ENCODE peak calls at places on chromosomes 6 and 20, in seven cellular contexts. One of them, this sample, is unnamed. For H3K4me1, the result is how much of the 10 kb centered on the place peaks cover.

GRCh38 chr6:135606392-135606791 is 108.9 kb upstream of the AHI1 start:
- DNase-seq in ovary: no peak
- DNase-seq in tibial nerve: no peak
- DNase-seq in A549: no peak
- DNase-seq in IMR-90: no peak
- DNase-seq in heart left ventricle: no peak
- DNase-seq in adrenal gland: no peak
- DNase-seq in this sample: no peak

GRCh38 chr20:63830821-63831593 is at the start of gene ZBTB46:
- DNase-seq in IMR-90: peak
- DNase-seq in heart left ventricle: peak
- DNase-seq in ovary: peak
- DNase-seq in tibial nerve: no peak
- DNase-seq in adrenal gland: no peak
- DNase-seq in A549: no peak
- DNase-seq in this sample: peak

GRCh38 chr6:32176476-32177181 is 745 bp upstream of the AGPAT1 start:
- DNase-seq in IMR-90: peak
- DNase-seq in A549: peak
- DNase-seq in adrenal gland: no peak
- DNase-seq in heart left ventricle: no peak
- DNase-seq in tibial nerve: no peak
- DNase-seq in ovary: no peak
- DNase-seq in this sample: no peak

GRCh38 chr6:10478187-10479040 is 42.7 kb upstream of the GCNT2 start:
- DNase-seq in tibial nerve: no peak
- DNase-seq in A549: peak
- DNase-seq in IMR-90: peak
- DNase-seq in ovary: no peak
- DNase-seq in heart left ventricle: no peak
- DNase-seq in adrenal gland: no peak
- DNase-seq in this sample: no peak

GRCh38 chr20:1832634-1833033 is 62.6 kb upstream of the SIRPA start:
- DNase-seq in ovary: no peak
- DNase-seq in tibial nerve: no peak
- DNase-seq in IMR-90: no peak
- DNase-seq in A549: no peak
- DNase-seq in heart left ventricle: no peak
- DNase-seq in adrenal gland: no peak
- DNase-seq in this sample: no peak

GRCh38 chr20:47066484-47067270 is 172.0 kb downstream of the EYA2 start:
- DNase-seq in A549: no peak
- DNase-seq in IMR-90: peak
- DNase-seq in ovary: no peak
- DNase-seq in tibial nerve: peak
- DNase-seq in adrenal gland: no peak
- DNase-seq in heart left ventricle: no peak
- DNase-seq in this sample: no peak

GRCh38 chr20:10672579-10673127 is 1.1 kb downstream of the JAG1 start:
- DNase-seq in adrenal gland: peak
- DNase-seq in IMR-90: peak
- DNase-seq in ovary: peak
- DNase-seq in heart left ventricle: peak
- DNase-seq in tibial nerve: no peak
- DNase-seq in A549: no peak
- DNase-seq in this sample: peak

GRCh38 chr6:147507162-147508072 is 1.1 kb upstream of the SAMD5 start:
- DNase-seq in ovary: no peak
- DNase-seq in heart left ventricle: peak
- DNase-seq in adrenal gland: no peak
- DNase-seq in IMR-90: no peak
- DNase-seq in tibial nerve: no peak
- DNase-seq in A549: peak
- DNase-seq in this sample: peak

GRCh38 chr20:52590100-52590499 is 382.1 kb upstream of the TSHZ2 start:
- DNase-seq in heart left ventricle: no peak
- DNase-seq in tibial nerve: peak
- DNase-seq in adrenal gland: no peak
- DNase-seq in IMR-90: no peak
- DNase-seq in ovary: no peak
- DNase-seq in A549: no peak
- DNase-seq in this sample: no peak

GRCh38 chr20:3470208-3470626 is 601 bp upstream of the ATRN start:
- DNase-seq in tibial nerve: no peak
- DNase-seq in heart left ventricle: no peak
- DNase-seq in IMR-90: no peak
- DNase-seq in adrenal gland: no peak
- DNase-seq in ovary: no peak
- DNase-seq in A549: no peak
- DNase-seq in this sample: peak

GRCh38 chr20:11890331-11891080 is 27.2 kb upstream of the BTBD3 start:
- DNase-seq in heart left ventricle: peak
- DNase-seq in IMR-90: peak
- DNase-seq in tibial nerve: peak
- DNase-seq in ovary: peak
- DNase-seq in adrenal gland: peak
- DNase-seq in A549: peak
- DNase-seq in this sample: peak

GRCh38 chr6:113796040-113796439 is 61.1 kb upstream of the MARCKS start:
- DNase-seq in adrenal gland: no peak
- DNase-seq in A549: no peak
- DNase-seq in tibial nerve: no peak
- DNase-seq in IMR-90: no peak
- DNase-seq in heart left ventricle: no peak
- DNase-seq in ovary: no peak
- DNase-seq in this sample: no peak

GRCh38 chr20:63055575-63056235 is 48.9 kb upstream of the BHLHE23 start:
- DNase-seq in ovary: no peak
- DNase-seq in IMR-90: no peak
- DNase-seq in A549: no peak
- DNase-seq in heart left ventricle: peak
- DNase-seq in adrenal gland: peak
- DNase-seq in tibial nerve: no peak
- DNase-seq in this sample: no peak

GRCh38 chr6:160950507-160950906 is 41.1 kb upstream of the MAP3K4 start:
- DNase-seq in IMR-90: peak
- DNase-seq in heart left ventricle: no peak
- DNase-seq in A549: peak
- DNase-seq in ovary: no peak
- DNase-seq in adrenal gland: no peak
- DNase-seq in tibial nerve: no peak
- DNase-seq in this sample: no peak

GRCh38 chr6:108904731-108905130 is 56.5 kb downstream of the ARMC2 start:
- DNase-seq in adrenal gland: no peak
- DNase-seq in ovary: no peak
- DNase-seq in IMR-90: no peak
- DNase-seq in A549: no peak
- DNase-seq in heart left ventricle: no peak
- DNase-seq in tibial nerve: no peak
- DNase-seq in this sample: no peak

GRCh38 chr6:41429506-41430504 is 94.4 kb downstream of the NCR2 start:
- DNase-seq in tibial nerve: no peak
- DNase-seq in ovary: no peak
- DNase-seq in adrenal gland: no peak
- DNase-seq in A549: no peak
- DNase-seq in heart left ventricle: no peak
- DNase-seq in IMR-90: no peak
- DNase-seq in this sample: no peak

GRCh38 chr6:128057541-128058335 is 156.9 kb upstream of the THEMIS start:
- DNase-seq in A549: no peak
- DNase-seq in ovary: no peak
- DNase-seq in adrenal gland: no peak
- DNase-seq in heart left ventricle: no peak
- DNase-seq in tibial nerve: no peak
- DNase-seq in IMR-90: peak
- DNase-seq in this sample: no peak

GRCh38 chr20:38729767-38730166 is 5.5 kb downstream of the SLC32A1 start:
- DNase-seq in adrenal gland: no peak
- DNase-seq in IMR-90: no peak
- DNase-seq in A549: no peak
- DNase-seq in tibial nerve: no peak
- DNase-seq in heart left ventricle: no peak
- DNase-seq in ovary: no peak
- DNase-seq in this sample: no peak

GRCh38 chr6:2993755-2994317 is 5.9 kb upstream of the NQO2 start:
- DNase-seq in ovary: no peak
- DNase-seq in A549: no peak
- DNase-seq in adrenal gland: peak
- DNase-seq in IMR-90: no peak
- DNase-seq in tibial nerve: no peak
- DNase-seq in heart left ventricle: no peak
- DNase-seq in this sample: no peak

GRCh38 chr6:3001773-3002293 is 2.1 kb downstream of the NQO2 start:
- DNase-seq in heart left ventricle: no peak
- DNase-seq in adrenal gland: no peak
- DNase-seq in IMR-90: peak
- DNase-seq in A549: peak
- DNase-seq in ovary: no peak
- DNase-seq in tibial nerve: peak
- DNase-seq in this sample: no peak

GRCh38 chr6:3001146-3001772 is 1.6 kb downstream of the NQO2 start:
- DNase-seq in adrenal gland: no peak
- DNase-seq in heart left ventricle: no peak
- DNase-seq in IMR-90: no peak
- DNase-seq in ovary: no peak
- DNase-seq in A549: no peak
- DNase-seq in tibial nerve: no peak
- DNase-seq in this sample: no peak

GRCh38 chr6:2999621-3000455 is at the start of gene NQO2:
- DNase-seq in A549: peak
- DNase-seq in heart left ventricle: peak
- DNase-seq in tibial nerve: peak
- DNase-seq in adrenal gland: peak
- DNase-seq in IMR-90: peak
- DNase-seq in ovary: peak
- DNase-seq in this sample: peak

DNA sequence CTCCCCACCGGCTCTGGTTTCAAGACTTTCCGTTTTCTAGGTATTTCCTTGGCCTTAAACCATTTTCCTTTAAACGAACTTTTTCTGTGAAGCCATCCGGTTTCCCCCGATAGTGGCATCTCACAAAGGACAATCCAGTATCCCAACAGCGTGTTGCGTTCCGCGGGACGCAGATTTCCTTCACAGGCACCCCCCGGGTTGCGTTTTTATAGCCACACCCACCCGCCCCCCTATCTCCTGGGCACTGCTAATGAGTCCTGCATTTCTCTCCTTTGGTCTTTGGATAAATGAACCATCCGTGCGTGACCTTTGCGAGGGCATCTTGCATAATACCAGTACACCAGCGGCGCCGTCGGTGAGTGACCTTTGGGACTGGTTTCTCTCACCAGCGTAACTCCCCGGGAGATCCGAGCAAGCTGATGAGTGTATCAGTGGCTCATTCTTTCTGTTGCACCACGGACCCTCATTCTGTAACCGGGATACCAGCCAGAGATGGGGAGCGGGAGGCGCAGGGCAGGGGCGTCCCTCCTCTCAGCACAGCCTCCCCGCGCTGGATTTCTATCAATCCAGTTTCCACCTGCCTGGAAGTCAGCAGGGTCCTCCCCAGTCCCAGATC is 581 bp upstream of the NQO2 start:
- DNase-seq in heart left ventricle: no peak
- DNase-seq in ovary: peak
- DNase-seq in IMR-90: peak
- DNase-seq in tibial nerve: peak
- DNase-seq in adrenal gland: peak
- DNase-seq in A549: peak
- DNase-seq in this sample: no peak
- TF ChIP-seq POLR2A in heart left ventricle: no peak
- TF ChIP-seq POLR2A in ovary: peak
- TF ChIP-seq POLR2A in IMR-90: no peak
- TF ChIP-seq POLR2A in tibial nerve: no peak
- TF ChIP-seq POLR2A in adrenal gland: no peak
- TF ChIP-seq POLR2A in A549: peak
- TF ChIP-seq POLR2A in this sample: no peak

DNA sequence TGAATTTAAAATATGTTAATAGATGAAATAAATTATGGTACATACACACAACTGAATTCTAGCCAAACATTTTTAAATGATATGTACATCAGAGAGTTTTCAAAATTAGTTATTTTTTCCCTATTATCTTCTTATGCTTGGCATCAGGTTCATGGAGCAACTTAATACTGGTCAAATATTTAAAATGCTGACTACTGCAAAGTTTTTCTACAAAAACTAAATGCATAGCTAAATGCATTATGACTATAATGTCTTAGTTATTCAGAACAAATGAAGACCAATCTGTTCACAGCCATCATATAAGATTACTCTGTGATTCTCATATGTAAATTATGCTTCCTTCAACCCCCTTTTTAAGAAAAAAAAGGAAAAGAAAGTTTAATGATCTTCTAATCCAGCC is 8.2 kb upstream of the IL17A start:
- DNase-seq in adrenal gland: no peak
- DNase-seq in heart left ventricle: no peak
- DNase-seq in A549: no peak
- DNase-seq in ovary: no peak
- DNase-seq in IMR-90: no peak
- DNase-seq in tibial nerve: no peak
- DNase-seq in this sample: no peak
- H3K4me1 ChIP-seq in adrenal gland: under half
- H3K4me1 ChIP-seq in heart left ventricle: under half
- H3K4me1 ChIP-seq in A549: under half
- H3K4me1 ChIP-seq in ovary: under half
- H3K4me1 ChIP-seq in IMR-90: under half
- H3K4me1 ChIP-seq in tibial nerve: under half
- H3K4me1 ChIP-seq in this sample: under half

DNA sequence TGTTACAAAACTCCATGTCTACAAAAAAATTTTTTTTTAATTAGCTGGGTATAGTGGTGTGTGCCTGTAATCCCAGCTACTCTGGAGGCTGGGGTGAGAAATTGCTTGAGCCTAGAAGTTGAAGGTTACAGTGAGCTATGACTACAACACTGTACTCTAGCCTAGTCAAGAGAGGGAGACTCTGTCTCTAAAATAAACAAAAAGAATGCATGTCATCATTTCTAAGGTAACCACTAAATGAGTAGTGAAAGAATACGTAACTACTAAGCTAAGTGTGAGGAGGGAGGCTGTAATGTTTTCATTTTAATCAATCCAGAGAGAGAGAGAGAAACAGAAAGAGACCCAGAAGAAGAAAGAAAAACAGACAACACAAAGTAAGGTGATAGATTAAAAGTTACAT is 9.9 kb downstream of the SYCP2 start:
- DNase-seq in ovary: no peak
- DNase-seq in tibial nerve: no peak
- DNase-seq in heart left ventricle: no peak
- DNase-seq in IMR-90: no peak
- DNase-seq in A549: no peak
- DNase-seq in adrenal gland: no peak
- DNase-seq in this sample: no peak
- TF ChIP-seq POLR2A in ovary: no peak
- TF ChIP-seq POLR2A in tibial nerve: no peak
- TF ChIP-seq POLR2A in heart left ventricle: no peak
- TF ChIP-seq POLR2A in IMR-90: no peak
- TF ChIP-seq POLR2A in A549: no peak
- TF ChIP-seq POLR2A in adrenal gland: no peak
- TF ChIP-seq POLR2A in this sample: no peak

DNA sequence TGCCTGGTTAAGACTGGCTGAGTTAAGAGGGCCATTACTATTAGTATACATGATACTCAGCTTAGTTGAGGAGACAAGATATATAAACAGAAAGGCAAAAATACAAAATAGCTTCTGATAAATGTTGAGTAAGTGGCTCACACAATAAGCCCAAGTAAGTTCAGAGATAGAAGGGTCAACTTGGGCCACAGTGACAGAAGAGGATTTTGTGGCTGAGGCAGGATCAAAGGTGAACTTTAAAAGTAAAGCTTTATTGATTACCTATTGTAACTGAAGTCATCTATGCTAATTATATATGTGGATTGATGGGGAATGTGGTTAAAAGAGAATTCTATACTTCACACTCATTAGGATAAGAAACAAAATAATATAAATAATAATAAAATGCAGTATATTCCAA is 80.8 kb downstream of the PHACTR2 start:
- DNase-seq in IMR-90: no peak
- DNase-seq in A549: no peak
- DNase-seq in tibial nerve: no peak
- DNase-seq in adrenal gland: no peak
- DNase-seq in heart left ventricle: no peak
- DNase-seq in ovary: no peak
- DNase-seq in this sample: no peak
- H3K4me1 ChIP-seq in IMR-90: under half
- H3K4me1 ChIP-seq in A549: under half
- H3K4me1 ChIP-seq in tibial nerve: under half
- H3K4me1 ChIP-seq in adrenal gland: under half
- H3K4me1 ChIP-seq in heart left ventricle: under half
- H3K4me1 ChIP-seq in ovary: under half
- H3K4me1 ChIP-seq in this sample: under half